ENCODE peak calls at places on chromosomes 7 and 10, in nine cellular contexts. F is CD4-positive, alpha-beta memory T cell; E is mesenchymal stem cell; N is upper lobe of right lung; O is NCI-H187; D is lower leg skin; T is NCI-H446 treated with DMSO at 0.1 percent for 48 hours; Y is cardiac muscle cell; X is brain microvascular endothelial cell. M is an unnamed sample.

GRCh38 chr7:87056346-87056745 is 3.1 kb downstream of the ELAPOR2 start:
- DNase-seq in Y (no peak), X (no peak), F (no peak), T (no peak), O (no peak), E (no peak), D (no peak), N (no peak), M (no peak)

GRCh38 chr7:71348751-71349415 is 216.9 kb downstream of the GALNT17 start:
- DNase-seq in Y (no peak), O (no peak), X (no peak), D (no peak), N (no peak), T (no peak), E (no peak), F (no peak), M (no peak)

GRCh38 chr7:129676017-129676897 is 64.7 kb downstream of the NRF1 start:
- DNase-seq in Y (peak; percentile 33), X (no peak), N (no peak), O (no peak), D (no peak), T (no peak), F (no peak), E (no peak), M (no peak)

GRCh38 chr10:33304553-33304952 is 29.9 kb downstream of the NRP1 start:
- DNase-seq in T (no peak), X (no peak), Y (no peak), F (no peak), O (no peak), D (no peak), N (no peak), E (no peak), M (peak; percentile 37)

GRCh38 chr10:125105856-125106255 is 54.5 kb downstream of the CTBP2 start:
- DNase-seq in D (no peak), F (no peak), E (no peak), X (no peak), T (no peak), N (peak; percentile 39), O (no peak), Y (no peak), M (no peak)

GRCh38 chr7:3436746-3437145 is 135.7 kb downstream of the SDK1 start:
- DNase-seq in D (no peak), O (no peak), T (no peak), Y (peak; percentile 56), E (peak; percentile 59), F (no peak), N (no peak), X (peak; percentile 70), M (peak; percentile 4)

GRCh38 chr7:151694828-151695580 is 175.3 kb upstream of the RHEB start:
- DNase-seq in Y (no peak), O (no peak), X (no peak), F (no peak), N (no peak), T (no peak), D (peak; percentile 95), E (no peak), M (peak; percentile 46)

GRCh38 chr7:6398943-6399342 is 48.8 kb downstream of the DAGLB start:
- DNase-seq in F (no peak), E (no peak), D (no peak), N (no peak), T (no peak), Y (no peak), O (no peak), X (no peak), M (no peak)

GRCh38 chr7:128427289-128427891 is 17.6 kb upstream of the IMPDH1 start:
- DNase-seq in E (peak; percentile 62), T (peak; percentile 33), D (peak; percentile 72), O (peak; percentile 44), X (peak; percentile 42), F (peak; percentile 46), Y (peak; percentile 78), N (no peak), M (peak; percentile 68)

GRCh38 chr7:326845-327304 is 36.9 kb downstream of the FOXL3 start:
- DNase-seq in F (no peak), N (no peak), O (no peak), T (no peak), X (peak; percentile 24), D (no peak), Y (peak; percentile 37), E (no peak), M (peak; percentile 46)

GRCh38 chr7:19491821-19492452 is 216.9 kb downstream of the POLR1F start:
- DNase-seq in X (peak; percentile 40), O (no peak), N (no peak), D (no peak), E (peak; percentile 46), F (no peak), Y (peak; percentile 62), T (peak; percentile 30), M (peak; percentile 54)

GRCh38 chr7:19575909-19576557 is 132.8 kb downstream of the POLR1F start:
- DNase-seq in O (no peak), F (no peak), T (no peak), X (no peak), E (no peak), N (no peak), D (no peak), Y (no peak), M (no peak)

GRCh38 chr10:58868736-58869435 is 307.6 kb upstream of the PHYHIPL start:
- DNase-seq in D (no peak), O (no peak), Y (no peak), T (no peak), N (no peak), E (no peak), X (peak; percentile 27), F (no peak), M (peak; percentile 56)

GRCh38 chr10:61592581-61592980 is 70.1 kb upstream of the CABCOCO1 start:
- DNase-seq in O (no peak), D (no peak), F (no peak), X (peak; percentile 24), E (no peak), Y (peak; percentile 20), T (no peak), N (no peak), M (peak; percentile 31)

GRCh38 chr10:77586719-77587423 is 50.7 kb downstream of the KCNMA1 start:
- DNase-seq in D (no peak), O (no peak), E (peak; percentile 98), N (no peak), X (peak; percentile 91), F (no peak), Y (peak; percentile 88), T (no peak), M (peak; percentile 93)

GRCh38 chr10:11901454-11902431 is 78.6 kb downstream of the PROSER2 start:
- DNase-seq in T (no peak), F (no peak), Y (peak; percentile 50), O (no peak), D (no peak), N (no peak), E (peak; percentile 8), X (no peak), M (peak; percentile 17)

GRCh38 chr7:44530990-44531389 is 10.1 kb downstream of the NPC1L1 start:
- DNase-seq in X (no peak), T (no peak), O (no peak), N (no peak), F (no peak), D (peak; percentile 83), E (no peak), Y (no peak), M (no peak)

M was measured in EH.